ENCODE peak calls at places on chromosomes 2 and 18, in seven cellular contexts. P is COLO829, G is posterior vena cava, D is sciatic nerve, T is iPS DF 6.9, V is astrocyte of the spinal cord, J is mesenchymal stem cell. U is an unnamed sample.
A peak's percentile ranks its signal among the peaks of the same experiment; 100 is the strongest.

GRCh38 chr2:47645246-47645645 is 137.7 kb upstream of the MSH6 start:
- DNase-seq in D (peak; percentile 18), G (no peak), P (no peak), T (no peak), J (no peak), V (no peak), U (no peak)

GRCh38 chr2:127413782-127414743 is 4.2 kb upstream of the PROC start:
- DNase-seq in G (no peak), V (peak; percentile 69), T (no peak), J (peak; percentile 76), D (no peak), P (no peak), U (no peak)

GRCh38 chr2:104812281-104812680 is 41.6 kb upstream of the POU3F3 start:
- DNase-seq in G (no peak), T (no peak), V (no peak), J (no peak), D (no peak), P (no peak), U (no peak)

GRCh38 chr18:52326001-52326400 is 14.0 kb upstream of the DCC start:
- DNase-seq in P (no peak), V (peak; percentile 61), J (peak; percentile 24), T (no peak), D (no peak), G (no peak), U (no peak)

GRCh38 chr2:238170386-238171071 is 11.8 kb downstream of the ERFE start:
- DNase-seq in P (no peak), G (no peak), V (no peak), J (peak; percentile 52), T (no peak), D (no peak), U (no peak)

GRCh38 chr2:46298522-46299351 is 1.5 kb downstream of the EPAS1 start:
- DNase-seq in J (peak; percentile 61), P (no peak), V (peak; percentile 31), D (peak; percentile 81), T (no peak), G (peak; percentile 90), U (peak; percentile 77)

GRCh38 chr2:207290833-207291232 is 125.1 kb upstream of the KLF7 start:
- DNase-seq in V (no peak), T (no peak), D (no peak), G (no peak), J (no peak), P (no peak), U (no peak)

GRCh38 chr2:149465873-149466272 is 121.7 kb downstream of the MMADHC start:
- DNase-seq in P (no peak), D (no peak), V (no peak), G (no peak), J (no peak), T (no peak), U (no peak)

GRCh38 chr2:208006325-208006724 is 19.0 kb downstream of the PLEKHM3 start:
- DNase-seq in T (no peak), D (no peak), V (no peak), J (no peak), G (no peak), P (no peak), U (no peak)

GRCh38 chr2:185179783-185180182 is 558.8 kb upstream of the FSIP2 start:
- DNase-seq in T (no peak), J (no peak), D (no peak), V (no peak), G (no peak), P (no peak), U (no peak)

GRCh38 chr2:17529771-17530170 is 10.7 kb upstream of the VSNL1 start:
- DNase-seq in T (no peak), J (no peak), D (no peak), P (no peak), V (no peak), G (no peak), U (no peak)

GRCh38 chr2:17788773-17789172 is 27.5 kb upstream of the MSGN1 start:
- DNase-seq in V (no peak), J (no peak), T (no peak), D (no peak), G (no peak), P (no peak), U (no peak)

GRCh38 chr2:220764246-220764645 is 807.9 kb downstream of the EPHA4 start:
- DNase-seq in G (no peak), J (no peak), D (no peak), V (no peak), P (no peak), T (no peak), U (no peak)

GRCh38 chr2:166333809-166334208 is 41.9 kb downstream of the SCN9A start:
- DNase-seq in T (no peak), J (no peak), P (peak; percentile 4), G (no peak), D (no peak), V (no peak), U (no peak)

GRCh38 chr2:69382547-69382946 is 4.5 kb downstream of the GFPT1 start:
- DNase-seq in J (no peak), G (no peak), P (no peak), V (no peak), D (no peak), T (no peak), U (no peak)

GRCh38 chr2:71923887-71924533 is 223.7 kb downstream of the CYP26B1 start:
- DNase-seq in P (peak; percentile 81), T (peak; percentile 85), D (no peak), J (peak; percentile 75), G (peak; percentile 82), V (peak; percentile 62), U (no peak)

GRCh38 chr2:43764086-43764710 is 9.6 kb upstream of the DYNC2LI1 start:
- DNase-seq in T (no peak), V (no peak), G (no peak), D (no peak), J (no peak), P (no peak), U (no peak)

GRCh38 chr2:186690796-186691195 is 3.1 kb upstream of the FAM171B start:
- DNase-seq in J (no peak), G (no peak), T (no peak), D (no peak), V (no peak), P (no peak), U (no peak)

U was measured in sigmoid colon.